ENCODE peak calls at places on chromosome 6, in eight cellular contexts. One of them, this sample, is unnamed.

GRCh38 chr6:123520208-123520607 is 116.5 kb downstream of the TRDN start:
- DNase-seq in memory B cell: no peak
- DNase-seq in NCI-H345: no peak
- DNase-seq in natural killer cell: no peak
- DNase-seq in CD4-positive, alpha-beta memory T cell: no peak
- DNase-seq in activated CD4-positive, alpha-beta T cell treated with anti-CD3 and anti-CD28 coated beads, Interleukin-2, amount 50 U/mL, for 1 hour: no peak
- DNase-seq in effector CD4-positive, alpha-beta T cell: no peak
- DNase-seq in T-helper 1 cell: no peak
- DNase-seq in this sample: no peak

GRCh38 chr6:125104425-125104824 is 49.1 kb upstream of the TPD52L1 start:
- DNase-seq in effector CD4-positive, alpha-beta T cell: no peak
- DNase-seq in T-helper 1 cell: no peak
- DNase-seq in NCI-H345: peak
- DNase-seq in natural killer cell: no peak
- DNase-seq in activated CD4-positive, alpha-beta T cell treated with anti-CD3 and anti-CD28 coated beads, Interleukin-2, amount 50 U/mL, for 1 hour: no peak
- DNase-seq in memory B cell: no peak
- DNase-seq in CD4-positive, alpha-beta memory T cell: no peak
- DNase-seq in this sample: no peak

GRCh38 chr6:159633196-159633595 is 59.8 kb downstream of the SOD2 start:
- DNase-seq in memory B cell: no peak
- DNase-seq in CD4-positive, alpha-beta memory T cell: no peak
- DNase-seq in NCI-H345: no peak
- DNase-seq in activated CD4-positive, alpha-beta T cell treated with anti-CD3 and anti-CD28 coated beads, Interleukin-2, amount 50 U/mL, for 1 hour: no peak
- DNase-seq in effector CD4-positive, alpha-beta T cell: no peak
- DNase-seq in natural killer cell: no peak
- DNase-seq in T-helper 1 cell: no peak
- DNase-seq in this sample: no peak

GRCh38 chr6:21952367-21952766 is 344.5 kb downstream of the PRL start:
- DNase-seq in memory B cell: no peak
- DNase-seq in CD4-positive, alpha-beta memory T cell: no peak
- DNase-seq in activated CD4-positive, alpha-beta T cell treated with anti-CD3 and anti-CD28 coated beads, Interleukin-2, amount 50 U/mL, for 1 hour: no peak
- DNase-seq in T-helper 1 cell: no peak
- DNase-seq in natural killer cell: no peak
- DNase-seq in NCI-H345: no peak
- DNase-seq in effector CD4-positive, alpha-beta T cell: no peak
- DNase-seq in this sample: no peak

GRCh38 chr6:169746556-169746955 is 4.8 kb downstream of the DYNLT2 start:
- DNase-seq in memory B cell: no peak
- DNase-seq in NCI-H345: no peak
- DNase-seq in activated CD4-positive, alpha-beta T cell treated with anti-CD3 and anti-CD28 coated beads, Interleukin-2, amount 50 U/mL, for 1 hour: no peak
- DNase-seq in T-helper 1 cell: no peak
- DNase-seq in CD4-positive, alpha-beta memory T cell: no peak
- DNase-seq in effector CD4-positive, alpha-beta T cell: no peak
- DNase-seq in natural killer cell: no peak
- DNase-seq in this sample: no peak

GRCh38 chr6:128519931-128520435 is 416 bp downstream of the PTPRK start:
- DNase-seq in natural killer cell: peak
- DNase-seq in NCI-H345: peak
- DNase-seq in CD4-positive, alpha-beta memory T cell: peak
- DNase-seq in effector CD4-positive, alpha-beta T cell: peak
- DNase-seq in T-helper 1 cell: peak
- DNase-seq in memory B cell: peak
- DNase-seq in activated CD4-positive, alpha-beta T cell treated with anti-CD3 and anti-CD28 coated beads, Interleukin-2, amount 50 U/mL, for 1 hour: peak
- DNase-seq in this sample: no peak

GRCh38 chr6:111861321-111861938 is 11.8 kb downstream of the FYN start:
- DNase-seq in NCI-H345: peak
- DNase-seq in T-helper 1 cell: no peak
- DNase-seq in activated CD4-positive, alpha-beta T cell treated with anti-CD3 and anti-CD28 coated beads, Interleukin-2, amount 50 U/mL, for 1 hour: no peak
- DNase-seq in effector CD4-positive, alpha-beta T cell: no peak
- DNase-seq in CD4-positive, alpha-beta memory T cell: no peak
- DNase-seq in memory B cell: no peak
- DNase-seq in natural killer cell: no peak
- DNase-seq in this sample: peak

GRCh38 chr6:95087394-95088097 is 489.8 kb upstream of the MANEA start:
- DNase-seq in T-helper 1 cell: no peak
- DNase-seq in activated CD4-positive, alpha-beta T cell treated with anti-CD3 and anti-CD28 coated beads, Interleukin-2, amount 50 U/mL, for 1 hour: no peak
- DNase-seq in natural killer cell: no peak
- DNase-seq in effector CD4-positive, alpha-beta T cell: no peak
- DNase-seq in CD4-positive, alpha-beta memory T cell: no peak
- DNase-seq in NCI-H345: peak
- DNase-seq in memory B cell: no peak
- DNase-seq in this sample: peak

GRCh38 chr6:150631982-150632642 is 32.4 kb downstream of the PLEKHG1 start:
- DNase-seq in activated CD4-positive, alpha-beta T cell treated with anti-CD3 and anti-CD28 coated beads, Interleukin-2, amount 50 U/mL, for 1 hour: no peak
- DNase-seq in NCI-H345: no peak
- DNase-seq in T-helper 1 cell: no peak
- DNase-seq in memory B cell: no peak
- DNase-seq in natural killer cell: no peak
- DNase-seq in effector CD4-positive, alpha-beta T cell: no peak
- DNase-seq in CD4-positive, alpha-beta memory T cell: no peak
- DNase-seq in this sample: no peak

GRCh38 chr6:137112067-137112355 is 61.4 kb downstream of the IL22RA2 start:
- DNase-seq in CD4-positive, alpha-beta memory T cell: no peak
- DNase-seq in NCI-H345: no peak
- DNase-seq in natural killer cell: no peak
- DNase-seq in effector CD4-positive, alpha-beta T cell: no peak
- DNase-seq in memory B cell: no peak
- DNase-seq in activated CD4-positive, alpha-beta T cell treated with anti-CD3 and anti-CD28 coated beads, Interleukin-2, amount 50 U/mL, for 1 hour: no peak
- DNase-seq in T-helper 1 cell: no peak
- DNase-seq in this sample: no peak

GRCh38 chr6:23410439-23410838 is 715.6 kb upstream of the NRSN1 start:
- DNase-seq in activated CD4-positive, alpha-beta T cell treated with anti-CD3 and anti-CD28 coated beads, Interleukin-2, amount 50 U/mL, for 1 hour: no peak
- DNase-seq in effector CD4-positive, alpha-beta T cell: no peak
- DNase-seq in T-helper 1 cell: no peak
- DNase-seq in memory B cell: no peak
- DNase-seq in CD4-positive, alpha-beta memory T cell: no peak
- DNase-seq in natural killer cell: no peak
- DNase-seq in NCI-H345: no peak
- DNase-seq in this sample: no peak

GRCh38 chr6:87498048-87498447 is 25.3 kb downstream of the SLC35A1 start:
- DNase-seq in T-helper 1 cell: no peak
- DNase-seq in CD4-positive, alpha-beta memory T cell: no peak
- DNase-seq in natural killer cell: no peak
- DNase-seq in memory B cell: no peak
- DNase-seq in activated CD4-positive, alpha-beta T cell treated with anti-CD3 and anti-CD28 coated beads, Interleukin-2, amount 50 U/mL, for 1 hour: no peak
- DNase-seq in NCI-H345: no peak
- DNase-seq in effector CD4-positive, alpha-beta T cell: no peak
- DNase-seq in this sample: no peak

GRCh38 chr6:54846243-54846856 is at the start of gene FAM83B:
- DNase-seq in effector CD4-positive, alpha-beta T cell: no peak
- DNase-seq in activated CD4-positive, alpha-beta T cell treated with anti-CD3 and anti-CD28 coated beads, Interleukin-2, amount 50 U/mL, for 1 hour: no peak
- DNase-seq in NCI-H345: no peak
- DNase-seq in memory B cell: no peak
- DNase-seq in T-helper 1 cell: no peak
- DNase-seq in natural killer cell: no peak
- DNase-seq in CD4-positive, alpha-beta memory T cell: no peak
- DNase-seq in this sample: no peak

GRCh38 chr6:92586236-92586977 is 833.0 kb downstream of the EPHA7 start:
- DNase-seq in effector CD4-positive, alpha-beta T cell: no peak
- DNase-seq in NCI-H345: no peak
- DNase-seq in natural killer cell: no peak
- DNase-seq in T-helper 1 cell: no peak
- DNase-seq in CD4-positive, alpha-beta memory T cell: no peak
- DNase-seq in activated CD4-positive, alpha-beta T cell treated with anti-CD3 and anti-CD28 coated beads, Interleukin-2, amount 50 U/mL, for 1 hour: no peak
- DNase-seq in memory B cell: no peak
- DNase-seq in this sample: no peak

GRCh38 chr6:128208851-128209580 is 308.2 kb upstream of the THEMIS start:
- DNase-seq in memory B cell: no peak
- DNase-seq in NCI-H345: no peak
- DNase-seq in T-helper 1 cell: no peak
- DNase-seq in activated CD4-positive, alpha-beta T cell treated with anti-CD3 and anti-CD28 coated beads, Interleukin-2, amount 50 U/mL, for 1 hour: no peak
- DNase-seq in natural killer cell: no peak
- DNase-seq in CD4-positive, alpha-beta memory T cell: no peak
- DNase-seq in effector CD4-positive, alpha-beta T cell: no peak
- DNase-seq in this sample: no peak

GRCh38 chr6:157267109-157267611 is 56.2 kb downstream of the TMEM242 start:
- DNase-seq in natural killer cell: no peak
- DNase-seq in effector CD4-positive, alpha-beta T cell: no peak
- DNase-seq in memory B cell: no peak
- DNase-seq in T-helper 1 cell: no peak
- DNase-seq in activated CD4-positive, alpha-beta T cell treated with anti-CD3 and anti-CD28 coated beads, Interleukin-2, amount 50 U/mL, for 1 hour: no peak
- DNase-seq in NCI-H345: peak
- DNase-seq in CD4-positive, alpha-beta memory T cell: no peak
- DNase-seq in this sample: no peak

GRCh38 chr6:153328194-153328593 is 197.1 kb upstream of the RGS17 start:
- DNase-seq in activated CD4-positive, alpha-beta T cell treated with anti-CD3 and anti-CD28 coated beads, Interleukin-2, amount 50 U/mL, for 1 hour: no peak
- DNase-seq in NCI-H345: no peak
- DNase-seq in T-helper 1 cell: no peak
- DNase-seq in effector CD4-positive, alpha-beta T cell: no peak
- DNase-seq in natural killer cell: no peak
- DNase-seq in memory B cell: no peak
- DNase-seq in CD4-positive, alpha-beta memory T cell: no peak
- DNase-seq in this sample: no peak